ENCODE peak calls at places on chromosome 1, in nine cellular contexts. U is cardiac muscle cell, M is transverse colon, P is endothelial cell of umbilical vein, N is AG10803, J is suprapubic skin, S is dorsolateral prefrontal cortex, V is endodermal cell, Y is fibroblast of pulmonary artery. K is an unnamed sample.

GRCh38 chr1:192788184-192788583 is 20.7 kb upstream of the RGS2 start:
- DNase-seq in U (peak), M (no peak), P (no peak), N (peak), J (no peak), S (no peak), V (no peak), Y (peak), K (peak)

GRCh38 chr1:61642475-61643232 is 82.3 kb downstream of the TM2D1 start:
- DNase-seq in U (no peak), M (no peak), P (no peak), N (no peak), J (no peak), S (no peak), V (peak), Y (no peak), K (no peak)

GRCh38 chr1:84502892-84503291 is 3.3 kb upstream of the SPATA1 start:
- DNase-seq in U (no peak), M (no peak), P (no peak), N (no peak), J (no peak), S (no peak), V (no peak), Y (no peak), K (no peak)

GRCh38 chr1:203934027-203934426 is 72.6 kb downstream of the SNRPE start:
- DNase-seq in U (no peak), M (no peak), P (no peak), N (no peak), J (no peak), S (no peak), V (peak), Y (no peak), K (no peak)

GRCh38 chr1:181583598-181583997 is 100.3 kb downstream of the CACNA1E start:
- DNase-seq in U (no peak), M (peak), P (no peak), N (no peak), J (no peak), S (no peak), V (peak), Y (no peak), K (no peak)

GRCh38 chr1:228459091-228459993 is 27.8 kb upstream of the RNF187 start:
- DNase-seq in U (peak), M (peak), P (peak), N (peak), J (peak), S (peak), V (peak), Y (peak), K (no peak)

GRCh38 chr1:4180066-4180735 is 280.1 kb upstream of the C1orf174 start:
- DNase-seq in U (no peak), M (no peak), P (no peak), N (no peak), J (no peak), S (no peak), V (no peak), Y (no peak), K (no peak)

GRCh38 chr1:241639653-241640148 is 468 bp downstream of the CHML start:
- DNase-seq in U (peak), M (peak), P (peak), N (peak), J (peak), S (peak), V (peak), Y (peak), K (peak)

GRCh38 chr1:228647523-228648444 is 87.5 kb upstream of the RHOU start:
- DNase-seq in U (peak), M (peak), P (no peak), N (peak), J (peak), S (no peak), V (peak), Y (peak), K (peak)

GRCh38 chr1:150365945-150366344 is 2.0 kb downstream of the RPRD2 start:
- DNase-seq in U (peak), M (no peak), P (peak), N (no peak), J (no peak), S (no peak), V (no peak), Y (peak), K (no peak)

GRCh38 chr1:38235705-38236104 is 189.1 kb upstream of the POU3F1 start:
- DNase-seq in U (peak), M (no peak), P (no peak), N (peak), J (no peak), S (no peak), V (no peak), Y (peak), K (no peak)

GRCh38 chr1:79005945-79006344 is 585 bp downstream of the ADGRL4 start:
- DNase-seq in U (peak), M (no peak), P (peak), N (peak), J (no peak), S (no peak), V (no peak), Y (peak), K (no peak)

GRCh38 chr1:158996998-158997397 is 12.7 kb upstream of the IFI16 start:
- DNase-seq in U (no peak), M (no peak), P (no peak), N (no peak), J (no peak), S (no peak), V (no peak), Y (no peak), K (no peak)

GRCh38 chr1:74811421-74812179 is 78.6 kb downstream of the TYW3 start:
- DNase-seq in U (no peak), M (peak), P (no peak), N (no peak), J (no peak), S (no peak), V (no peak), Y (peak), K (no peak)

GRCh38 chr1:207883660-207884245 is 27.2 kb downstream of the CD34 start:
- DNase-seq in U (no peak), M (no peak), P (no peak), N (no peak), J (no peak), S (no peak), V (peak), Y (no peak), K (no peak)

GRCh38 chr1:232921416-232921815 is 29.0 kb upstream of the NTPCR start:
- DNase-seq in U (peak), M (no peak), P (no peak), N (peak), J (no peak), S (no peak), V (no peak), Y (no peak), K (no peak)

GRCh38 chr1:206566976-206567375 is 45.3 kb downstream of the EIF2D start:
- DNase-seq in U (no peak), M (no peak), P (no peak), N (no peak), J (no peak), S (no peak), V (no peak), Y (no peak), K (no peak)

GRCh38 chr1:115137191-115137590 is 47.9 kb upstream of the TSPAN2 start:
- DNase-seq in U (no peak), M (no peak), P (no peak), N (no peak), J (no peak), S (no peak), V (no peak), Y (no peak), K (no peak)

GRCh38 chr1:167964646-167965045 is 27.8 kb upstream of the MPC2 start:
- DNase-seq in U (no peak), M (no peak), P (peak), N (no peak), J (no peak), S (no peak), V (no peak), Y (peak), K (no peak)

GRCh38 chr1:112762541-112763141 is 47.5 kb upstream of the PPM1J start:
- DNase-seq in U (peak), M (peak), P (no peak), N (peak), J (no peak), S (no peak), V (peak), Y (peak), K (no peak)

GRCh38 chr1:89928506-89928905 is 66.4 kb upstream of the ZNF326 start:
- DNase-seq in U (no peak), M (no peak), P (no peak), N (no peak), J (no peak), S (no peak), V (no peak), Y (no peak), K (no peak)

GRCh38 chr1:118535901-118536300 is 350.9 kb upstream of the SPAG17 start:
- DNase-seq in U (no peak), M (no peak), P (no peak), N (no peak), J (no peak), S (no peak), V (no peak), Y (no peak), K (no peak)

GRCh38 chr1:53291574-53291973 is 36.3 kb downstream of the LRP8 start:
- DNase-seq in U (no peak), M (no peak), P (no peak), N (no peak), J (no peak), S (no peak), V (no peak), Y (no peak), K (no peak)

GRCh38 chr1:10475510-10475909 is 760 bp downstream of the PEX14 start:
- DNase-seq in U (no peak), M (peak), P (no peak), N (no peak), J (no peak), S (no peak), V (no peak), Y (no peak), K (no peak)

GRCh38 chr1:77983997-77984355 is 5.1 kb upstream of the FUBP1 start:
- DNase-seq in U (no peak), M (no peak), P (no peak), N (no peak), J (no peak), S (no peak), V (no peak), Y (no peak), K (no peak)

GRCh38 chr1:176205322-176205914 is 1.7 kb downstream of the COP1 start:
- DNase-seq in U (no peak), M (no peak), P (peak), N (no peak), J (no peak), S (no peak), V (no peak), Y (peak), K (no peak)

GRCh38 chr1:22454476-22455056 is 2.9 kb downstream of the ZBTB40 start:
- DNase-seq in U (no peak), M (no peak), P (no peak), N (no peak), J (no peak), S (no peak), V (no peak), Y (no peak), K (no peak)

GRCh38 chr1:219446288-219446687 is 166.6 kb downstream of the ZC3H11B start:
- DNase-seq in U (no peak), M (no peak), P (no peak), N (no peak), J (no peak), S (no peak), V (peak), Y (no peak), K (no peak)

GRCh38 chr1:56286956-56287355 is 292.4 kb downstream of the PLPP3 start:
- DNase-seq in U (no peak), M (no peak), P (no peak), N (peak), J (no peak), S (no peak), V (no peak), Y (peak), K (no peak)

GRCh38 chr1:36095760-36096405 is 7.2 kb downstream of the ADPRS start:
- DNase-seq in U (peak), M (no peak), P (no peak), N (no peak), J (no peak), S (no peak), V (no peak), Y (no peak), K (no peak)

GRCh38 chr1:3672971-3673361 is 20.6 kb downstream of the TP73 start:
- DNase-seq in U (no peak), M (no peak), P (no peak), N (no peak), J (peak), S (no peak), V (no peak), Y (no peak), K (peak)

GRCh38 chr1:230855886-230856285 is 12.4 kb downstream of the C1orf198 start:
- DNase-seq in U (no peak), M (no peak), P (no peak), N (no peak), J (no peak), S (no peak), V (no peak), Y (no peak), K (no peak)

DNA sequence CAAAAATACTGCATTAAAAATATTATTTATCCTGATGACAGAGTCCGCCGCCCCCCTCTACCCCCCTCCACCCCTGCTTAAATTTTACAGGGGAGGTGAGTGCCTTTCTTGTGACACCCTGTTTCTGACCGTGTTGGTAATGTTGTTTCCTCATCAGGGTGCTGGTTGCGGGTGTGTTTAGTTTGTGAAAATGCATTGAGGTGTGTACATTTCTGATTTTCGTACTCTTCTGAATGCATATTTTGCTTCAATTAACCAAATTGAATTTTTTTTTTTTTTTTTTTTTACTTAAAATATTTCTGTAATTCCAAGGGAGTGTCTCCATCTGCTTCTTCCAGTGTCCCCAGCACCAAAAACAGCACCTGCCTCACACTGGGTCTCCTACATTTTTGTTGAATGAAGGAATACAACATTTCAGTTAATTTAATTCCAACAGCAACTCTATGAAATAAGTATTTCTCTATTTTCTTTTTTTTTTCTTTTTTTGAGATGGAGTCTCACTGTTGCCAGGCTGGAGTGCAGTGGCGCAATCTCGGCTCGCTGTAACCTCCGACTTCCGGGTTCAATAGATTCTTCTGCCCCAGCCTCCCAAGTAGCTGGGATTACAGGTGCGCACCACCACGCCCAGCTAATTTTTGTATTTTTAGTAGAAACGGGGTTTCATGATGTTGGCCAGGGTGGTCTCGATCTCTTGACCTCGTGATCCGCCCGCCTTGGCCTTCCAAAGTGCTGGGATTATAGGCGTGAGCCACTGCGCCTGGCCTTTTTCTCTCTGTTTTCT is 5.6 kb upstream of the SLC2A1 start:
- DNase-seq in U (no peak), M (no peak), P (no peak), N (no peak), J (no peak), S (no peak), V (no peak), Y (no peak), K (no peak)
- H3K4me3 ChIP-seq in U (no peak), M (no peak), P (no peak), N (no peak), J (no peak), S (no peak), V (no peak), Y (no peak), K (no peak)

GRCh38 chr1:155989242-155989991 is 11.1 kb upstream of the ARHGEF2 start:
- DNase-seq in U (peak), M (peak), P (peak), N (peak), J (peak), S (peak), V (peak), Y (peak), K (peak)
- H3K4me3 ChIP-seq in U (no peak), M (peak), P (no peak), N (peak), J (peak), S (peak), V (no peak), Y (peak), K (no peak)

GRCh38 chr1:46719689-46720088 is 775 bp upstream of the EFCAB14 start:
- DNase-seq in U (no peak), M (peak), P (peak), N (no peak), J (no peak), S (no peak), V (no peak), Y (no peak), K (no peak)
- H3K4me3 ChIP-seq in U (peak), M (peak), P (no peak), N (peak), J (peak), S (peak), V (peak), Y (peak), K (peak)

GRCh38 chr1:94983343-94983742 is 56.4 kb upstream of the CNN3 start:
- DNase-seq in U (peak), M (peak), P (peak), N (peak), J (no peak), S (no peak), V (no peak), Y (peak), K (no peak)
- H3K4me3 ChIP-seq in U (no peak), M (no peak), P (no peak), N (no peak), J (no peak), S (no peak), V (no peak), Y (no peak), K (no peak)

GRCh38 chr1:40880813-40881549 is 18.8 kb upstream of the CITED4 start:
- DNase-seq in U (no peak), M (no peak), P (no peak), N (no peak), J (no peak), S (no peak), V (no peak), Y (no peak), K (no peak)
- H3K4me3 ChIP-seq in U (no peak), M (no peak), P (no peak), N (no peak), J (no peak), S (no peak), V (no peak), Y (no peak), K (no peak)

GRCh38 chr1:198667796-198668195 is 29.0 kb downstream of the PTPRC start:
- DNase-seq in U (no peak), M (no peak), P (no peak), N (no peak), J (no peak), S (no peak), V (no peak), Y (no peak), K (no peak)
- H3K4me3 ChIP-seq in U (no peak), M (no peak), P (no peak), N (no peak), J (no peak), S (no peak), V (no peak), Y (no peak), K (no peak)

GRCh38 chr1:28126778-28127430 is 38.5 kb upstream of the EYA3 start:
- DNase-seq in U (no peak), M (no peak), P (no peak), N (no peak), J (no peak), S (no peak), V (no peak), Y (no peak), K (no peak)

GRCh38 chr1:28119576-28119975 is 31.2 kb upstream of the EYA3 start:
- DNase-seq in U (no peak), M (no peak), P (no peak), N (no peak), J (no peak), S (no peak), V (no peak), Y (no peak), K (no peak)

GRCh38 chr1:28122183-28122582 is 33.8 kb upstream of the EYA3 start:
- DNase-seq in U (peak), M (no peak), P (no peak), N (peak), J (no peak), S (no peak), V (no peak), Y (peak), K (no peak)

GRCh38 chr1:28126212-28126611 is 37.8 kb upstream of the EYA3 start:
- DNase-seq in U (no peak), M (no peak), P (no peak), N (no peak), J (no peak), S (no peak), V (no peak), Y (no peak), K (no peak)

DNA sequence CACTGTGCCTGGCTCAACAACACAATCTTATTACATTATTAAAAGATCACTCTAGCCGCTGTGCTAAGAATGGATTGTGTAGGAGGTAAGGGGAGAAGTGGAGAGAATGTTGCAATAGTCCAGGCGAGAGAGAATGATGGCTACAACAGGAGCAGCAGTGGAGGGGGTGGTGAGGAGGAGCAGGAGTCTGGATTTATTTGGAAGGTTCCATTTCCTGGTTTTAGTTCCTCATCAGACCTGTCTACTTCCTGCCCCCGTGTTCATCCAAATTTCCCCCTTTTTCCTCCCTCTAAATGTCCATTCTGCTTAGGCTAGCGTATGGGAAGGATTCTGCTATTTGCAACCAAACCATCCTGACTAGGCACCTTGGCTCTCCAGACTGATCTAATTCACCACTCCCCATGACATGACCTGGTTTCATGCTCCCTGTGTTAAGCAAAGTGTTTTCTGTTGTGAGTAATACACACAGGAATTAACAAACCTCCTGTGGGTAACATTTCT is 35.1 kb upstream of the EYA3 start:
- DNase-seq in U (peak), M (no peak), P (no peak), N (peak), J (no peak), S (no peak), V (no peak), Y (peak), K (no peak)
- H3K4me3 ChIP-seq in U (no peak), M (no peak), P (no peak), N (no peak), J (no peak), S (no peak), V (no peak), Y (no peak), K (no peak)

GRCh38 chr1:240091614-240092300 is at the start of gene FMN2:
- DNase-seq in U (peak), M (peak), P (no peak), N (peak), J (no peak), S (peak), V (peak), Y (no peak), K (no peak)
- H3K4me3 ChIP-seq in U (peak), M (peak), P (peak), N (peak), J (peak), S (peak), V (peak), Y (peak), K (no peak)

DNA sequence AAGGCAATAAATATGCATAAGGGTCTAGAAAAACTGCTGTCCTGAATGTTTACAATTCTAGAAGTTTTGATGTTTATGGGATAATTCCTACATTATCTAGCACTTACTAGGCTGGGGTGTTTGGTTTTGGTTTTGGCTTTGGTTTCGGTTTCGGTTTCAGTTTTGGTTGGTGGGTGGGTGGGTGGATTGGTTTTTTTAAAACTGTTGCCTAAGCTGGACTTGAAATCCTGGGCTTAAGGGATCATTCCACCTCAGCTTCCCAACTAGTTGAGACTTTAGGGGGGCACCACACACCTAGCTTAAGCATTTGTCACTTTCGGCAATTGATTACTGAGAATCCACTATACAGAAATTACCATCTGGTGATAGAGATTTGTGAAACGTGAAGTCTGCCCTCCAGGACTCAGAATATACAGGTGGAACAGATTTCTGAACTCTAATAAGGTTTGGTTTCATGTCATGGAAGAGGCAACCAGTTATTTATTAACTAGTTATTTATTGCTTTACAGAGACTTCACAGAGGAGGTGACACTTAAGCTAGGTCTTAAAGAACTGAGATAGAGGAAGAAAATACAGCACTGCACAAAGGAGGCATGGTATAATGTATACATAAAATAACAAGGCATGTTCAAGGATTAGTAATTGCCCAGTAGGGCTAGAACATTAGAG is 69.6 kb downstream of the PIK3R3 start:
- DNase-seq in U (no peak), M (peak), P (no peak), N (no peak), J (no peak), S (no peak), V (no peak), Y (no peak), K (no peak)
- H3K4me3 ChIP-seq in U (no peak), M (no peak), P (no peak), N (peak), J (no peak), S (no peak), V (no peak), Y (no peak), K (peak)

K was measured in right lobe of liver.